ENCODE peak calls at places on chromosomes 2 and 18, in five cellular contexts. G, J, T, A and M are unnamed samples.

GRCh38 chr2:37711308-37711731 is 39.9 kb upstream of the CDC42EP3 start:
- DNase-seq in J (peak; percentile 78), T (peak; percentile 26), G (peak; percentile 95), A (peak; percentile 89), M (peak; percentile 8)

GRCh38 chr2:238142382-238143205 is 4.1 kb downstream of the KLHL30 start:
- DNase-seq in G (no peak), T (no peak), A (no peak), J (no peak), M (no peak)

GRCh38 chr2:130318906-130319305 is 23.8 kb upstream of the IMP4 start:
- DNase-seq in A (no peak), J (no peak), T (no peak), G (no peak), M (no peak)

GRCh38 chr2:240648650-240649275 is 23.5 kb downstream of the GPR35 start:
- DNase-seq in G (no peak), T (no peak), A (no peak), J (peak; percentile 46), M (no peak)

GRCh38 chr18:65750421-65751144 is at the start of gene CDH7:
- DNase-seq in T (no peak), J (peak; percentile 58), G (no peak), A (no peak), M (peak; percentile 53)

GRCh38 chr2:222272446-222273035 is 26.3 kb downstream of the PAX3 start:
- DNase-seq in T (no peak), A (no peak), J (no peak), G (no peak), M (no peak)

GRCh38 chr2:74179063-74179865 is 585 bp upstream of the MOB1A start:
- DNase-seq in J (no peak), T (no peak), G (no peak), A (peak; percentile 13), M (no peak)

GRCh38 chr2:6793371-6793770 is 72.3 kb downstream of the CMPK2 start:
- DNase-seq in G (peak; percentile 43), J (no peak), T (no peak), A (peak; percentile 1), M (no peak)

GRCh38 chr18:48228301-48228715 is 180.9 kb downstream of the ZBTB7C start:
- DNase-seq in G (no peak), A (peak; percentile 58), J (no peak), T (no peak), M (no peak)

GRCh38 chr2:234751275-234751938 is 200.4 kb upstream of the SH3BP4 start:
- DNase-seq in G (no peak), T (no peak), A (no peak), J (peak; percentile 50), M (no peak)
- TF ChIP-seq CTCF in G (no peak), T (no peak), A (no peak), J (peak; percentile 33), M (no peak)

GRCh38 chr2:12722445-12723316 is 5.9 kb downstream of the TRIB2 start:
- DNase-seq in G (no peak), T (no peak), J (no peak), A (no peak), M (no peak)
- TF ChIP-seq CTCF in G (no peak), T (no peak), J (no peak), A (peak; percentile 32), M (no peak)

DNA sequence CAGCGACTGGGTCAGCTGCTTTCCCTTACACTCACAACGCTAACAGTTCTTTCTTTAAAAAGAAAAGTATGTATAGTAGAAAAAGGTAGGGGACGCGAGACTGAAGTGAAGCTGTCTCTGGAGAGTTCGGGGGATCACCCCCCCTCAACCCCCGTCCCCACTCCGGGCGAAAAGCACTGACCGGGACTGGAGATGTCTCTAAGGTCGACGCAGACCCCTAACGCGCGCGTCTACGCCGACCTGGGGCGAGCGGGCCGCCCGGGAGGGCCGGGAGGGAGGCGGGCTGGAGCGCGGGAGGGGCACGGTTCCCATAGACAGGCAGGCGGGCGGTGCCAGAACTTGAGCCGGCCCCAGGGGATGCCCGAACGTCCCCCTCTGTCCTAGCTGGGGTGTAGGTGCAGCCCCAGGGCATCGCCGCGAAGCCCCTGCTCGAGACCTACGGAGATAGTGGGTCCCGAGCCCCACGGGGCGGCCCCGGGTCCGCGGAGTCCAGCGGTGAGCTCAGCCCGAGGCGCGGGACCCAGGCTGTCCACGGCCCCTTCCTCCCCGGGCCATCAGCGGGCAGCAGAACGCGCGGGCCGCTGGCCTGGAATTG is 82.2 kb downstream of the CHRNA1 start:
- DNase-seq in T (no peak), A (peak; percentile 43), G (no peak), J (peak; percentile 64), M (peak; percentile 44)
- TF ChIP-seq CTCF in T (no peak), A (no peak), G (no peak), J (no peak), M (no peak)

GRCh38 chr2:69983392-69983791 is 22.0 kb upstream of the ASPRV1 start:
- DNase-seq in G (no peak), T (no peak), A (no peak), J (no peak), M (no peak)

GRCh38 chr2:69989017-69989416 is 27.6 kb upstream of the ASPRV1 start:
- DNase-seq in T (no peak), J (no peak), G (no peak), A (no peak), M (no peak)

GRCh38 chr2:69986691-69987090 is 25.3 kb upstream of the ASPRV1 start:
- DNase-seq in A (no peak), G (no peak), J (no peak), T (no peak), M (no peak)

GRCh38 chr2:69988086-69988635 is 26.7 kb upstream of the ASPRV1 start:
- DNase-seq in T (no peak), A (no peak), J (no peak), G (no peak), M (no peak)

DNA sequence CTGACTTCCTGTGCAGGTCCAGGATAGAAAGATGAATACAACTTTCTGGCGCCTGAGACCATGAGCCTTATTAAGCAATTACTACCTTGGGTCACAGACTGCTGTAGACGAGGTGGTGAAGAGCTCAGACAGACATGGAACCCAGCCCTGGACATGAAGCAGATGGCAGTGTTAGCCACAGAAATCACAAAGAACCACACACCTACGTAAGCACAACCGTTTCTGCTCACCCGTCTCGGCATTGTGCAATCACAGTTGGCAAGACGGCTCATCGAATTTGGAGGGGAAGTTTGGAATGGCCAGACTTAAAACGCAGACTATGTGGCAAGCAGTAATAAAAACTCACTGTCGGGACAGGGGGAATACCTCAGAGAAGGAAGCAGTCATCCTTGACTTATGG is 24.3 kb upstream of the ASPRV1 start:
- DNase-seq in A (peak; percentile 67), J (no peak), T (no peak), G (no peak), M (no peak)
- TF ChIP-seq CTCF in A (no peak), J (no peak), T (no peak), G (no peak), M (no peak)